ENCODE peak calls at places on chromosome 6, in four cellular contexts. N, X, K and J are unnamed samples.

GRCh38 chr6:22647671-22648070 is 78.3 kb downstream of the HDGFL1 start:
- DNase-seq in N (no peak), X (no peak), K (no peak), J (no peak)

GRCh38 chr6:157194643-157195042 is 128.7 kb downstream of the TMEM242 start:
- DNase-seq in N (no peak), X (peak), K (no peak), J (no peak)

GRCh38 chr6:45474376-45474775 is 96.6 kb upstream of the SUPT3H start:
- DNase-seq in N (no peak), X (no peak), K (no peak), J (no peak)

GRCh38 chr6:82364087-82365010 is 732 bp downstream of the TPBG start:
- DNase-seq in N (peak), X (peak), K (peak), J (no peak)

GRCh38 chr6:126427713-126428112 is 87.8 kb downstream of the CENPW start:
- DNase-seq in N (no peak), X (no peak), K (no peak), J (no peak)

GRCh38 chr6:142323377-142323776 is 21.6 kb downstream of the ADGRG6 start:
- DNase-seq in N (no peak), X (peak), K (no peak), J (no peak)

GRCh38 chr6:67129780-67130179 is 1422.8 kb upstream of the EYS start:
- DNase-seq in N (no peak), X (peak), K (no peak), J (no peak)

GRCh38 chr6:7241709-7242645 is 71.0 kb downstream of the SSR1 start:
- DNase-seq in N (no peak), X (no peak), K (no peak), J (no peak)

GRCh38 chr6:168803874-168804273 is 362.9 kb downstream of the SMOC2 start:
- DNase-seq in N (no peak), X (no peak), K (no peak), J (no peak)

GRCh38 chr6:44572346-44572745 is 184.8 kb downstream of the CDC5L start:
- DNase-seq in N (no peak), X (peak), K (peak), J (no peak)

GRCh38 chr6:15515226-15515625 is 147.6 kb downstream of the DTNBP1 start:
- DNase-seq in N (no peak), X (no peak), K (no peak), J (no peak)

GRCh38 chr6:44233560-44234100 is 10.2 kb downstream of the SLC29A1 start:
- DNase-seq in N (peak), X (no peak), K (no peak), J (no peak)

GRCh38 chr6:109045423-109046012 is 49.1 kb downstream of the SESN1 start:
- DNase-seq in N (no peak), X (no peak), K (no peak), J (no peak)

GRCh38 chr6:15398657-15399287 is 152.9 kb downstream of the JARID2 start:
- DNase-seq in N (no peak), X (no peak), K (no peak), J (no peak)

GRCh38 chr6:23106951-23107350 is 537.6 kb downstream of the HDGFL1 start:
- DNase-seq in N (no peak), X (peak), K (peak), J (peak)

GRCh38 chr6:28736121-28736520 is 187.7 kb downstream of the TRIM27 start:
- DNase-seq in N (no peak), X (no peak), K (no peak), J (no peak)

GRCh38 chr6:54846243-54846856 is at the start of gene FAM83B:
- DNase-seq in N (no peak), X (no peak), K (no peak), J (no peak)

GRCh38 chr6:42450314-42451145 is 1.2 kb downstream of the TRERF1 start:
- DNase-seq in N (no peak), X (peak), K (no peak), J (no peak)

GRCh38 chr6:2020909-2021308 is 224.5 kb downstream of the GMDS start:
- DNase-seq in N (no peak), X (peak), K (peak), J (peak)

GRCh38 chr6:87944541-87944954 is 103.1 kb upstream of the SPACA1 start:
- DNase-seq in N (peak), X (peak), K (peak), J (peak)

GRCh38 chr6:141685416-141685815 is 447.3 kb upstream of the GJE1 start:
- DNase-seq in N (no peak), X (peak), K (peak), J (no peak)

GRCh38 chr6:10420546-10421507 is 6.0 kb upstream of the TFAP2A start:
- DNase-seq in N (no peak), X (no peak), K (no peak), J (no peak)

GRCh38 chr6:34237722-34238506 is 1.2 kb downstream of the HMGA1 start:
- DNase-seq in N (no peak), X (peak), K (no peak), J (no peak)

GRCh38 chr6:124854338-124854922 is 107.8 kb upstream of the RNF217 start:
- DNase-seq in N (no peak), X (peak), K (peak), J (no peak)
- TF ChIP-seq CTCF in N (peak), X (peak), K (peak), J (peak)

GRCh38 chr6:132780770-132781371 is 17.6 kb downstream of the SLC18B1 start:
- DNase-seq in N (no peak), X (peak), K (peak), J (no peak)
- TF ChIP-seq CTCF in N (no peak), X (peak), K (peak), J (peak)

GRCh38 chr6:137743493-137743892 is 123.6 kb upstream of the TNFAIP3 start:
- DNase-seq in N (peak), X (no peak), K (no peak), J (no peak)

GRCh38 chr6:137738931-137739504 is 128.0 kb upstream of the TNFAIP3 start:
- DNase-seq in N (no peak), X (no peak), K (no peak), J (no peak)

GRCh38 chr6:137740347-137740746 is 126.7 kb upstream of the TNFAIP3 start:
- DNase-seq in N (no peak), X (peak), K (peak), J (no peak)

GRCh38 chr6:137739544-137739943 is 127.5 kb upstream of the TNFAIP3 start:
- DNase-seq in N (no peak), X (no peak), K (no peak), J (no peak)

GRCh38 chr6:137740967-137741761 is 125.9 kb upstream of the TNFAIP3 start:
- DNase-seq in N (no peak), X (no peak), K (no peak), J (no peak)
- TF ChIP-seq CTCF in N (no peak), X (no peak), K (no peak), J (no peak)

DNA sequence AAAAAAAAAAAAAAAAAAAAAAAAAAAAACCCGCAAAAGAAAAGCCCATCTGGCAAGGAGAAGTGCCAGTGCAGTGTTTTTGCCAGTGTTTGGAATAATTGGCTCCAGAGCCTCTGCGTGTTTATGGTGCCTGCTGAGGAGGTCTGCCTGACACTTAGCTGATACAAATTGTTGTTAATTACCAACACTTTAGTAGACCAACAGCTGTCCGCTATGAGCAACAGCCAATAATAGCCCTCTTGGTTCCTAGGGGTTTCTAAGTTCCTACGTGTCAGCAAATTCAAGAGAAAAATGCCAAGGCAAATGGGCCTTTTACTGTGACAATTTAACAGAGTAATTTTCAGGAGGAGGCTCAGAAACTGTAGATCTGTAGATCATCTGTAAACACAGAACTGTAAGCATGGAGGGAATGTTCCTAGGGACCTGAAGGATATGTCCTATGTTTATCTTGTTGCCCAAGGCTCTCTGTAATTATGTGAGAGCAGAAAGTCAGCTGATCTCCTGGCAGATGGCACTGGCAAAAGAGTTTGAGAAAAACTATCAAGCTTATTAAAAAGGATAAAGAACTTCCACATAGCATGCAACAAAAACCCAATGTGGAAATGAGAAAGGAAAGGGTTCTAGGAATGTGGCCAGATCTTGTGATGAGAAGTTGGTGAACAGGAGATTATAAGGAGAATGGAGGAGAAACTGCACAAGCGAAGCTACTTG is 157.7 kb downstream of the GJA1 start:
- DNase-seq in N (no peak), X (no peak), K (peak), J (no peak)
- TF ChIP-seq CTCF in N (no peak), X (no peak), K (no peak), J (no peak)

GRCh38 chr6:152423216-152424103 is 213.7 kb downstream of the SYNE1 start:
- DNase-seq in N (no peak), X (no peak), K (no peak), J (no peak)
- TF ChIP-seq CTCF in N (no peak), X (no peak), K (no peak), J (no peak)

DNA sequence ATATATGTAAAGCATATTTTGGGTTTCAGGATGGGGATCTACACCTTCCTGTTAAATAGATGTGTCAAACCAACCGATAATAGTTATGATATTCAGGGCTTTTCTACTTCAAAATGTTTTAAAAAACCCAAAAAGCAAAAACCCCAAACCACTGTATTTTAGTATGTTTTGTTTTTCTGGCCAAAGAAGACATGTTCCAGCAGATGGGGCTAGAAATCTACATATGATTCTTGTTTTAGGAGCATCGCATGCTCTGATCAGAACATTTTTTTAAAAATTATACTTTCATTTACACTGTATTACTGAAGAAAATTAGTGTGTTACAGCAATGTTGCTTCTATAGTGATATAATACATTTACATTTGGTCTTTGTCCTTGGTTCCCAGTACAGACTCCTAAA is 11.0 kb downstream of the RMND1 start:
- DNase-seq in N (no peak), X (peak), K (peak), J (no peak)
- TF ChIP-seq CTCF in N (no peak), X (peak), K (peak), J (peak)